ENCODE peak calls at places on chromosomes 16 and 17, in six cellular contexts. One of them, this sample, is unnamed.
A peak's percentile ranks its signal among the peaks of the same experiment; 100 is the strongest.

GRCh38 chr16:3722508-3722907 is 5.2 kb upstream of the TRAP1 start:
- DNase-seq in T-helper 2 cell: no peak
- DNase-seq in AG04449: no peak
- DNase-seq in A172: no peak
- DNase-seq in Calu3: no peak
- DNase-seq in activated naive CD4-positive, alpha-beta T cell treated with anti-CD3 and anti-CD28 coated beads, Interleukin-2, amount 50 U/mL, for 72 hours: no peak
- DNase-seq in this sample: no peak

GRCh38 chr17:30363715-30364202 is 15.0 kb upstream of the CPD start:
- DNase-seq in AG04449: no peak
- DNase-seq in T-helper 2 cell: no peak
- DNase-seq in Calu3: peak; percentile 56
- DNase-seq in A172: peak; percentile 50
- DNase-seq in activated naive CD4-positive, alpha-beta T cell treated with anti-CD3 and anti-CD28 coated beads, Interleukin-2, amount 50 U/mL, for 72 hours: peak; percentile 92
- DNase-seq in this sample: peak; percentile 78

GRCh38 chr16:69465083-69465721 is 40.8 kb downstream of the CYB5B start:
- DNase-seq in AG04449: no peak
- DNase-seq in A172: peak; percentile 41
- DNase-seq in T-helper 2 cell: no peak
- DNase-seq in Calu3: peak; percentile 12
- DNase-seq in activated naive CD4-positive, alpha-beta T cell treated with anti-CD3 and anti-CD28 coated beads, Interleukin-2, amount 50 U/mL, for 72 hours: no peak
- DNase-seq in this sample: no peak

GRCh38 chr17:51491416-51491815 is 231.1 kb downstream of the UTP18 start:
- DNase-seq in AG04449: no peak
- DNase-seq in T-helper 2 cell: no peak
- DNase-seq in A172: no peak
- DNase-seq in activated naive CD4-positive, alpha-beta T cell treated with anti-CD3 and anti-CD28 coated beads, Interleukin-2, amount 50 U/mL, for 72 hours: no peak
- DNase-seq in Calu3: no peak
- DNase-seq in this sample: no peak

GRCh38 chr16:57166951-57167350 is 18.9 kb downstream of the PSME3IP1 start:
- DNase-seq in Calu3: no peak
- DNase-seq in A172: no peak
- DNase-seq in activated naive CD4-positive, alpha-beta T cell treated with anti-CD3 and anti-CD28 coated beads, Interleukin-2, amount 50 U/mL, for 72 hours: no peak
- DNase-seq in AG04449: no peak
- DNase-seq in T-helper 2 cell: no peak
- DNase-seq in this sample: no peak

GRCh38 chr16:86088287-86088686 is 189.3 kb downstream of the IRF8 start:
- DNase-seq in activated naive CD4-positive, alpha-beta T cell treated with anti-CD3 and anti-CD28 coated beads, Interleukin-2, amount 50 U/mL, for 72 hours: no peak
- DNase-seq in A172: no peak
- DNase-seq in T-helper 2 cell: no peak
- DNase-seq in AG04449: no peak
- DNase-seq in Calu3: no peak
- DNase-seq in this sample: no peak

GRCh38 chr17:73524941-73525679 is 119.1 kb downstream of the SDK2 start:
- DNase-seq in AG04449: no peak
- DNase-seq in T-helper 2 cell: no peak
- DNase-seq in Calu3: no peak
- DNase-seq in activated naive CD4-positive, alpha-beta T cell treated with anti-CD3 and anti-CD28 coated beads, Interleukin-2, amount 50 U/mL, for 72 hours: no peak
- DNase-seq in A172: no peak
- DNase-seq in this sample: no peak

GRCh38 chr16:74297296-74297665 is 667 bp downstream of the PSMD7 start:
- DNase-seq in Calu3: peak; percentile 43
- DNase-seq in activated naive CD4-positive, alpha-beta T cell treated with anti-CD3 and anti-CD28 coated beads, Interleukin-2, amount 50 U/mL, for 72 hours: no peak
- DNase-seq in T-helper 2 cell: no peak
- DNase-seq in AG04449: no peak
- DNase-seq in A172: peak; percentile 31
- DNase-seq in this sample: no peak

GRCh38 chr17:78653382-78653781 is 76.2 kb upstream of the DNAH17 start:
- DNase-seq in activated naive CD4-positive, alpha-beta T cell treated with anti-CD3 and anti-CD28 coated beads, Interleukin-2, amount 50 U/mL, for 72 hours: no peak
- DNase-seq in AG04449: no peak
- DNase-seq in Calu3: no peak
- DNase-seq in T-helper 2 cell: no peak
- DNase-seq in A172: peak; percentile 52
- DNase-seq in this sample: no peak

GRCh38 chr16:24848065-24848464 is 2.3 kb downstream of the SLC5A11 start:
- DNase-seq in A172: peak; percentile 65
- DNase-seq in activated naive CD4-positive, alpha-beta T cell treated with anti-CD3 and anti-CD28 coated beads, Interleukin-2, amount 50 U/mL, for 72 hours: no peak
- DNase-seq in AG04449: no peak
- DNase-seq in Calu3: peak; percentile 65
- DNase-seq in T-helper 2 cell: no peak
- DNase-seq in this sample: no peak

GRCh38 chr17:48593840-48594411 is 347 bp upstream of the HOXB5 start:
- DNase-seq in AG04449: peak; percentile 63
- DNase-seq in activated naive CD4-positive, alpha-beta T cell treated with anti-CD3 and anti-CD28 coated beads, Interleukin-2, amount 50 U/mL, for 72 hours: peak; percentile 72
- DNase-seq in A172: peak; percentile 96
- DNase-seq in T-helper 2 cell: peak; percentile 70
- DNase-seq in Calu3: peak; percentile 97
- DNase-seq in this sample: no peak

GRCh38 chr16:22213236-22213635 is 7.2 kb downstream of the EEF2K start:
- DNase-seq in T-helper 2 cell: no peak
- DNase-seq in activated naive CD4-positive, alpha-beta T cell treated with anti-CD3 and anti-CD28 coated beads, Interleukin-2, amount 50 U/mL, for 72 hours: no peak
- DNase-seq in AG04449: no peak
- DNase-seq in A172: no peak
- DNase-seq in Calu3: no peak
- DNase-seq in this sample: no peak

GRCh38 chr17:37483311-37484039 is 6.2 kb upstream of the DUSP14 start:
- DNase-seq in T-helper 2 cell: no peak
- DNase-seq in activated naive CD4-positive, alpha-beta T cell treated with anti-CD3 and anti-CD28 coated beads, Interleukin-2, amount 50 U/mL, for 72 hours: no peak
- DNase-seq in Calu3: no peak
- DNase-seq in AG04449: peak; percentile 70
- DNase-seq in A172: peak; percentile 55
- DNase-seq in this sample: no peak

GRCh38 chr17:61393550-61393903 is 6.1 kb upstream of the TBX2 start:
- DNase-seq in T-helper 2 cell: no peak
- DNase-seq in activated naive CD4-positive, alpha-beta T cell treated with anti-CD3 and anti-CD28 coated beads, Interleukin-2, amount 50 U/mL, for 72 hours: no peak
- DNase-seq in Calu3: peak; percentile 41
- DNase-seq in AG04449: no peak
- DNase-seq in A172: no peak
- DNase-seq in this sample: no peak

GRCh38 chr17:1709971-1710806 is at the start of gene TLCD2:
- DNase-seq in T-helper 2 cell: no peak
- DNase-seq in activated naive CD4-positive, alpha-beta T cell treated with anti-CD3 and anti-CD28 coated beads, Interleukin-2, amount 50 U/mL, for 72 hours: no peak
- DNase-seq in Calu3: peak; percentile 75
- DNase-seq in AG04449: no peak
- DNase-seq in A172: no peak
- DNase-seq in this sample: no peak

GRCh38 chr17:81306491-81306890 is 11.4 kb upstream of the SLC38A10 start:
- DNase-seq in activated naive CD4-positive, alpha-beta T cell treated with anti-CD3 and anti-CD28 coated beads, Interleukin-2, amount 50 U/mL, for 72 hours: no peak
- DNase-seq in Calu3: no peak
- DNase-seq in T-helper 2 cell: no peak
- DNase-seq in A172: no peak
- DNase-seq in AG04449: no peak
- DNase-seq in this sample: no peak

GRCh38 chr16:88685156-88686061 is 898 bp downstream of the SNAI3 start:
- DNase-seq in Calu3: peak; percentile 68
- DNase-seq in A172: no peak
- DNase-seq in activated naive CD4-positive, alpha-beta T cell treated with anti-CD3 and anti-CD28 coated beads, Interleukin-2, amount 50 U/mL, for 72 hours: no peak
- DNase-seq in T-helper 2 cell: no peak
- DNase-seq in AG04449: no peak
- DNase-seq in this sample: no peak

GRCh38 chr17:46147167-46147749 is 46.0 kb downstream of the KANSL1 start:
- DNase-seq in activated naive CD4-positive, alpha-beta T cell treated with anti-CD3 and anti-CD28 coated beads, Interleukin-2, amount 50 U/mL, for 72 hours: no peak
- DNase-seq in Calu3: no peak
- DNase-seq in A172: no peak
- DNase-seq in AG04449: no peak
- DNase-seq in T-helper 2 cell: no peak
- DNase-seq in this sample: no peak

GRCh38 chr16:17245727-17246576 is 224.8 kb downstream of the XYLT1 start:
- DNase-seq in Calu3: no peak
- DNase-seq in T-helper 2 cell: no peak
- DNase-seq in A172: no peak
- DNase-seq in activated naive CD4-positive, alpha-beta T cell treated with anti-CD3 and anti-CD28 coated beads, Interleukin-2, amount 50 U/mL, for 72 hours: no peak
- DNase-seq in AG04449: no peak
- DNase-seq in this sample: no peak